ENCODE peak calls at places on chromosomes 2 and 18, in nine cellular contexts. D is T-cell; O is AG04450; R is astrocyte of the cerebellum; H is activated CD4-positive, alpha-beta T cell treated with anti-CD3 and anti-CD28 coated beads for 4 hours; C is activated naive CD8-positive, alpha-beta T cell treated with anti-CD3 and anti-CD28 coated beads, Interleukin-2, amount 50 U/mL, for 16 hours; J is B cell; G is stimulated activated CD4-positive, alpha-beta T cell treated with anti-CD3 and anti-CD28 coated beads, Interleukin-4, amount 100 ng/mL, for 48 hours; Y is brain microvascular endothelial cell. S is an unnamed sample.
A peak's percentile ranks its signal among the peaks of the same experiment; 100 is the strongest.

GRCh38 chr2:204849887-204850286 is 304.6 kb downstream of the PARD3B start:
- DNase-seq in R (no peak), J (no peak), C (no peak), O (no peak), H (no peak), G (no peak), Y (no peak), D (no peak), S (peak; percentile 37)

GRCh38 chr2:236241181-236242056 is 22.8 kb downstream of the ASB18 start:
- DNase-seq in J (no peak), C (no peak), G (no peak), Y (no peak), H (no peak), R (no peak), D (no peak), O (no peak), S (no peak)

GRCh38 chr2:66888791-66889631 is 454.1 kb downstream of the MEIS1 start:
- DNase-seq in C (no peak), D (no peak), G (no peak), R (peak; percentile 84), H (no peak), O (peak; percentile 97), Y (peak; percentile 74), J (no peak), S (no peak)

GRCh38 chr2:141125432-141125831 is 1005.4 kb downstream of the LRP1B start:
- DNase-seq in R (no peak), O (no peak), H (no peak), C (no peak), G (no peak), J (no peak), Y (no peak), D (no peak), S (no peak)

GRCh38 chr2:70720124-70720523 is 47.9 kb downstream of the ADD2 start:
- DNase-seq in Y (no peak), R (no peak), H (no peak), C (no peak), J (no peak), D (no peak), O (no peak), G (no peak), S (no peak)

GRCh38 chr2:226185613-226186211 is 613.9 kb downstream of the IRS1 start:
- DNase-seq in C (no peak), J (no peak), O (peak; percentile 93), R (peak; percentile 92), Y (peak; percentile 71), G (no peak), D (no peak), H (no peak), S (peak; percentile 75)

GRCh38 chr2:218671077-218671653 is 637 bp downstream of the RNF25 start:
- DNase-seq in O (no peak), H (no peak), R (no peak), C (no peak), D (no peak), G (no peak), J (no peak), Y (no peak), S (no peak)

GRCh38 chr2:3404495-3404894 is 25.0 kb downstream of the TRAPPC12 start:
- DNase-seq in Y (no peak), G (no peak), H (no peak), C (no peak), R (no peak), O (no peak), D (no peak), J (no peak), S (no peak)

GRCh38 chr18:73199151-73199550 is 331.4 kb upstream of the NETO1 start:
- DNase-seq in C (no peak), G (no peak), H (no peak), D (no peak), Y (no peak), R (no peak), O (peak; percentile 11), J (no peak), S (no peak)

GRCh38 chr2:32011566-32011960 is 755 bp upstream of the MEMO1 start:
- DNase-seq in Y (no peak), R (no peak), J (no peak), H (no peak), C (no peak), O (no peak), D (no peak), G (no peak), S (no peak)

GRCh38 chr2:177832611-177833133 is 239.9 kb downstream of the PDE11A start:
- DNase-seq in Y (no peak), C (no peak), D (no peak), H (no peak), G (no peak), O (no peak), R (no peak), J (no peak), S (no peak)

GRCh38 chr2:159077869-159078268 is 109.4 kb downstream of the TANC1 start:
- DNase-seq in G (no peak), H (no peak), C (no peak), D (no peak), J (no peak), R (no peak), O (no peak), Y (no peak), S (no peak)

S was measured in NCI-H69.